ENCODE peak calls at places on chromosomes 5 and 9, in ten cellular contexts. M is GM23338, X is GM12892, L is K562, E is esophagus muscularis mucosa, G is SK-N-SH, U is prostate gland, Y is transverse colon, B is Panc1, J is upper lobe of left lung. V is an unnamed sample.

GRCh38 chr5:58457040-58457439 is 2.8 kb downstream of the PLK2 start:
- DNase-seq in M (no peak), X (no peak), L (no peak), E (no peak), G (no peak), U (no peak), Y (no peak), B (no peak), J (no peak), V (no peak)

GRCh38 chr9:114156311-114156657 is 947 bp downstream of the COL27A1 start:
- DNase-seq in M (peak; percentile 42), X (no peak), L (no peak), E (no peak), G (no peak), U (no peak), Y (no peak), B (no peak), J (no peak), V (no peak)

GRCh38 chr9:86521936-86522335 is 167.7 kb upstream of the TUT7 start:
- DNase-seq in M (no peak), X (no peak), L (no peak), E (no peak), G (no peak), U (no peak), Y (no peak), B (no peak), J (no peak), V (no peak)

GRCh38 chr9:131986576-131986975 is 93.1 kb downstream of the MED27 start:
- DNase-seq in M (no peak), X (no peak), L (no peak), E (no peak), G (no peak), U (no peak), Y (no peak), B (peak; percentile 88), J (no peak), V (no peak)

GRCh38 chr5:40866844-40867243 is 25.7 kb downstream of the CARD6 start:
- DNase-seq in M (no peak), X (no peak), L (no peak), E (no peak), G (no peak), U (no peak), Y (no peak), B (no peak), J (no peak), V (no peak)

GRCh38 chr9:37760416-37761165 is 7.0 kb downstream of the TRMT10B start:
- DNase-seq in M (no peak), X (no peak), L (no peak), E (no peak), G (no peak), U (no peak), Y (no peak), B (no peak), J (no peak), V (no peak)

GRCh38 chr5:159003045-159004030 is 96.4 kb downstream of the EBF1 start:
- DNase-seq in M (no peak), X (no peak), L (no peak), E (peak; percentile 31), G (no peak), U (no peak), Y (no peak), B (peak; percentile 47), J (no peak), V (no peak)

GRCh38 chr5:33793836-33794549 is 97.8 kb downstream of the ADAMTS12 start:
- DNase-seq in M (peak; percentile 22), X (no peak), L (no peak), E (no peak), G (no peak), U (no peak), Y (no peak), B (no peak), J (no peak), V (no peak)

GRCh38 chr5:97560176-97560993 is 377.3 kb upstream of the RIOK2 start:
- DNase-seq in M (no peak), X (no peak), L (no peak), E (no peak), G (no peak), U (no peak), Y (no peak), B (no peak), J (no peak), V (no peak)

GRCh38 chr5:170627271-170627670 is 123.5 kb downstream of the KCNIP1 start:
- DNase-seq in M (no peak), X (no peak), L (no peak), E (no peak), G (no peak), U (no peak), Y (no peak), B (no peak), J (no peak), V (no peak)

GRCh38 chr5:113233606-113234005 is 201.2 kb downstream of the TSSK1B start:
- DNase-seq in M (no peak), X (no peak), L (no peak), E (no peak), G (no peak), U (no peak), Y (no peak), B (no peak), J (no peak), V (no peak)

GRCh38 chr9:111161015-111161415 is 122.7 kb upstream of the LPAR1 start:
- DNase-seq in M (no peak), X (no peak), L (no peak), E (no peak), G (no peak), U (no peak), Y (no peak), B (no peak), J (no peak), V (no peak)

GRCh38 chr9:5947912-5948311 is 57.2 kb downstream of the MLANA start:
- DNase-seq in M (peak; percentile 50), X (no peak), L (peak; percentile 14), E (no peak), G (no peak), U (no peak), Y (no peak), B (no peak), J (no peak), V (no peak)

DNA sequence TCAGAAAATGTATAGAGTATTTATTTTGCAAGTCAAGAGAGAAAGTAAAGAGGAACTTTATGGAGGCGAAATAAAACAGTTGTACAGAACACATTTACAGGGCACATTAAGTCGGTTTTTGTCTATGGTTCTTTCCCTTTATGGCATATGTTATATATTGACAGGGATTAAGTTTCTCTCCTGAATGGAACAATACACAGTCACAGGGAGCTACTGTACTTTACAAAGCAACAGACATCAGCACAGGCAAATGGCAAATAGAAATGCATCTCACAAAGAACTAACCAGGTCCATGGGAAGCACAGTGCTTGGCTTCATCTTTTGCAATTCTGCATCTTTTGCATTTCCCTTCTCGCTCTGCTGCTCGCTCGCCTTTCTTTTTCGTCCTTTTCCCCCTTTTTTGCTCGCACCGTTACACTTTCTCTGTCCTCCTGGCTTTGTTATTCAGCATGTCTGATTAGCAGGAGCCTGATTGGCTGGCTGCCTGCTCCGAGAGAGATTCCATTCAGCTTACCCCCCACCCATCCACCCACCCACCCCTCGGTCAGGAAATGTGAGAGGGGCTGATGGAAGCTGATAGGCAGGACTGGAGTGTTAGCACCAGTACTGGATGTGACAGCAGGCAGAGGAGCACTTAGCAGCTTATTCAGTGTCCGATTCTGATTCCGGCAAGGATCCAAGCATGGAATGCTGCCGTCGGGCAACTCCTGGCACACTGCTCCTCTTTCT is at the start of gene ADAMTSL1:
- DNase-seq in M (peak; percentile 88), X (no peak), L (no peak), E (no peak), G (peak; percentile 61), U (peak; percentile 40), Y (peak; percentile 25), B (no peak), J (no peak), V (no peak)
- TF ChIP-seq POLR2AphosphoS5 in M (peak; percentile 23), X (no peak), L (no peak), E (no peak), G (peak; percentile 75), U (no peak), Y (no peak), B (no peak), J (no peak), V (no peak)

GRCh38 chr9:109012009-109012875 is 1.1 kb downstream of the CTNNAL1 start:
- DNase-seq in M (peak; percentile 76), X (peak; percentile 21), L (peak; percentile 38), E (no peak), G (peak; percentile 64), U (peak; percentile 64), Y (peak; percentile 54), B (peak; percentile 73), J (peak; percentile 74), V (peak; percentile 33)
- TF ChIP-seq POLR2AphosphoS5 in M (no peak), X (no peak), L (no peak), E (peak; percentile 65), G (peak; percentile 46), U (peak; percentile 46), Y (peak; percentile 49), B (no peak), J (no peak), V (no peak)

DNA sequence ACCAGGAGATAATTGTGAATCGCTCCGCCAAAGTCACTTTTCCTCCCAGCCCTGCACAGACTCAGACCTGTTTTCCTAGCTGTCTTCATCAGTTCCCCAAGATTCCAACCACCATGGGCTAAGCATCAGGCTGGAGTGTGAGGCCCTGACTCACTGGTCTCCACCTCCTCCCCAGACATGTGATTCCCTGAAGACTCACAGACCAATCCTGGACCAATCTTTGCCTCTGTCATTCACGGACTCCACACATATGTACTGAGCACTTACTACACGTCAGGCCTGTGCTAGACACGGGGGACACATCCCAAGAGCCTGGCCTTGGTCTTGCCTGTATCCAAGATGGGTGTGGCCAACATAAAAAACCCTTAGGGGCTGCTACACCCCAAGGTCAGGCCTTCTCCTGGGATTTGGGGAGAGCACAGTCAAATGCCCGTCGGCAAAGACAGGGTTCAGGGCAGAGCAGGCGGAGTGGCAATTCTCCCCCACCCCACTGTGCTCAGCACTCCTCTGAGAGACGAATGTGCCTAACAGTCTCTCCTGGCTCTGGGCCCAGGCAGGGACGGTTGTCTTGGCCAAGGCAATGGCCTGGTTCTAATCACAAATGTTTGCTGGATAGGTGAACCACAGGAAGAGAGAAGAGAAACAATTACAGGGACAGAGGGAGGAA is 11.9 kb downstream of the EEIG1 start:
- DNase-seq in M (no peak), X (no peak), L (no peak), E (no peak), G (peak; percentile 51), U (peak; percentile 83), Y (peak; percentile 65), B (peak; percentile 67), J (no peak), V (no peak)
- TF ChIP-seq POLR2AphosphoS5 in M (no peak), X (no peak), L (no peak), E (peak; percentile 71), G (no peak), U (no peak), Y (peak; percentile 53), B (peak; percentile 21), J (no peak), V (no peak)

DNA sequence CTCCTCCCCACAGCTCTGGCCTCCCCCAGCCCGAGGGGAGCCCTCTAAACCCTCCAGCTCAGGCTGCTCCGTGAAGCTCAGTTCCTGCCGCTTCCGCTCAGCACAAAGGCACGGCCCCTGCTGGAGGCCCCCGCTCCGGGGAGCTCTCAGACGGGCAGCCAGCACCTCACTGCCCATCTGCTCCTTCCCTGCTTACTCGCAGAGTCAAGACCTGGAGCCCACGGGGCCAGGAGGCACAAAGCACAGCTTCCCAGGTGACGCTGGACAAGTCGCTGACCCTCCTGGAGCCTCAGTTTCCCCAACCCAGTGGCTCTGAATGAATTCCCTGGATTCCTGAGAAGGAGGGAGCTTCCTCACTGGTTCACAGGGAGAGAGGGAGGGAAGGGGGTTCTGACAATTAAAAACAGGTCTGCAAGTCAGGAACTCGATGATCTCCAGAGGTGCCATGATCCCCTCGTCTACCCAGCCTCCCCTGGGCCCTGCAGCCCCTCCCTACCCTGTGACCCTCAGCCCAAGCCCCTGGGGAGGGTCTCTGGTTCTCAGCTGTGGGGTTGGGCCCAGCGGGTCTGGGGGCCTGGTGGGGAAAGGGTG is 36.2 kb downstream of the VAV2 start:
- DNase-seq in M (peak; percentile 75), X (peak; percentile 86), L (no peak), E (no peak), G (peak; percentile 78), U (no peak), Y (peak; percentile 51), B (no peak), J (no peak), V (no peak)
- TF ChIP-seq POLR2AphosphoS5 in M (no peak), X (peak; percentile 78), L (no peak), E (no peak), G (no peak), U (no peak), Y (no peak), B (no peak), J (no peak), V (no peak)

V was measured in HL-60.